ENCODE peak calls at places on chromosome 7, in six cellular contexts. O, A, E, C, T and W are unnamed samples.

GRCh38 chr7:127979728-127980126 is 51.5 kb downstream of the LRRC4 start:
- DNase-seq in O (no peak), A (no peak), E (no peak), C (no peak), T (no peak), W (no peak)

GRCh38 chr7:105759670-105760548 is 116.5 kb downstream of the ATXN7L1 start:
- DNase-seq in O (peak), A (peak), E (peak), C (no peak), T (peak), W (peak)

GRCh38 chr7:106717997-106718871 is 57.3 kb upstream of the CCDC71L start:
- DNase-seq in O (peak), A (peak), E (peak), C (peak), T (peak), W (peak)

GRCh38 chr7:106177738-106178592 is 65.9 kb upstream of the SYPL1 start:
- DNase-seq in O (no peak), A (no peak), E (no peak), C (no peak), T (no peak), W (no peak)

GRCh38 chr7:152504367-152504766 is 68.6 kb upstream of the KMT2C start:
- DNase-seq in O (no peak), A (no peak), E (no peak), C (no peak), T (no peak), W (no peak)

GRCh38 chr7:79320741-79321473 is 132.6 kb downstream of the MAGI2 start:
- DNase-seq in O (no peak), A (no peak), E (no peak), C (no peak), T (no peak), W (no peak)

GRCh38 chr7:114502454-114503254 is 88.0 kb downstream of the FOXP2 start:
- DNase-seq in O (no peak), A (peak), E (peak), C (no peak), T (peak), W (no peak)

GRCh38 chr7:157622000-157622399 is 285.2 kb downstream of the DNAJB6 start:
- DNase-seq in O (no peak), A (no peak), E (no peak), C (peak), T (no peak), W (no peak)

GRCh38 chr7:14303536-14303935 is 314.1 kb upstream of the ETV1 start:
- DNase-seq in O (no peak), A (no peak), E (peak), C (no peak), T (no peak), W (no peak)

GRCh38 chr7:45080958-45081669 is 7.7 kb downstream of the NACAD start:
- DNase-seq in O (no peak), A (no peak), E (no peak), C (no peak), T (no peak), W (no peak)

GRCh38 chr7:155644971-155645509 is 579 bp downstream of the RBM33 start:
- DNase-seq in O (no peak), A (peak), E (peak), C (no peak), T (peak), W (peak)

GRCh38 chr7:7569113-7569527 is 2.4 kb downstream of the MIOS start:
- DNase-seq in O (no peak), A (no peak), E (no peak), C (no peak), T (no peak), W (no peak)

GRCh38 chr7:19024261-19024660 is 93.2 kb downstream of the TWIST1 start:
- DNase-seq in O (peak), A (no peak), E (no peak), C (no peak), T (no peak), W (no peak)

GRCh38 chr7:76259124-76260086 is 43.1 kb upstream of the HSPB1 start:
- DNase-seq in O (no peak), A (no peak), E (no peak), C (no peak), T (no peak), W (no peak)

GRCh38 chr7:131616487-131616886 is 60.1 kb upstream of the PODXL start:
- DNase-seq in O (no peak), A (no peak), E (no peak), C (no peak), T (no peak), W (no peak)

GRCh38 chr7:151837285-151838042 is 39.5 kb downstream of the PRKAG2 start:
- DNase-seq in O (no peak), A (no peak), E (no peak), C (no peak), T (no peak), W (no peak)

GRCh38 chr7:87300756-87301155 is 44.7 kb upstream of the CROT start:
- DNase-seq in O (no peak), A (no peak), E (no peak), C (no peak), T (no peak), W (no peak)

GRCh38 chr7:155811895-155812761 is at the start of gene SHH:
- DNase-seq in O (no peak), A (no peak), E (peak), C (no peak), T (no peak), W (no peak)

GRCh38 chr7:27364344-27364758 is 121.7 kb downstream of the EVX1 start:
- DNase-seq in O (no peak), A (peak), E (no peak), C (no peak), T (peak), W (peak)

GRCh38 chr7:99365318-99366141 is 9.0 kb upstream of the ARPC1B start:
- DNase-seq in O (no peak), A (peak), E (peak), C (peak), T (peak), W (peak)

GRCh38 chr7:29177963-29178612 is 16.5 kb upstream of the CHN2 start:
- DNase-seq in O (peak), A (no peak), E (no peak), C (no peak), T (peak), W (no peak)

GRCh38 chr7:151233111-151233701 is 923 bp downstream of the CHPF2 start:
- DNase-seq in O (peak), A (peak), E (peak), C (peak), T (no peak), W (peak)

GRCh38 chr7:26399309-26399610 is 107.6 kb downstream of the SNX10 start:
- DNase-seq in O (no peak), A (peak), E (peak), C (no peak), T (no peak), W (no peak)

GRCh38 chr7:318476-319266 is 28.7 kb downstream of the FOXL3 start:
- DNase-seq in O (no peak), A (no peak), E (no peak), C (no peak), T (peak), W (no peak)

GRCh38 chr7:1532456-1533254 is 2.2 kb downstream of the MAFK start:
- DNase-seq in O (peak), A (peak), E (peak), C (peak), T (peak), W (peak)

GRCh38 chr7:97845622-97846203 is 26.5 kb downstream of the ASNS start:
- DNase-seq in O (no peak), A (peak), E (peak), C (no peak), T (no peak), W (peak)